ENCODE peak calls at places on chromosome 15, in ten cellular contexts. One of them, this sample, is unnamed.

GRCh38 chr15:100114100-100114499 is 227.7 kb downstream of the ADAMTS17 start:
- DNase-seq in SHP77: no peak
- DNase-seq in mucosa of gallbladder: peak; percentile 64
- DNase-seq in NCI-H774: no peak
- DNase-seq in activated gamma-delta T cell treated with Interleukin-2 at 50 U/mL for 16 hours: no peak
- DNase-seq in SW480: peak; percentile 93
- DNase-seq in pulmonary artery endothelial cell: peak; percentile 66
- DNase-seq in prostate gland: no peak
- DNase-seq in NCI-H748 treated with DMSO at 0.1 percent for 48 hours: no peak
- DNase-seq in Right ventricle myocardium inferior: peak; percentile 84
- DNase-seq in this sample: no peak

GRCh38 chr15:83166218-83166617 is 41.4 kb downstream of the HDGFL3 start:
- DNase-seq in SHP77: no peak
- DNase-seq in mucosa of gallbladder: no peak
- DNase-seq in NCI-H774: no peak
- DNase-seq in activated gamma-delta T cell treated with Interleukin-2 at 50 U/mL for 16 hours: no peak
- DNase-seq in SW480: no peak
- DNase-seq in pulmonary artery endothelial cell: no peak
- DNase-seq in prostate gland: no peak
- DNase-seq in NCI-H748 treated with DMSO at 0.1 percent for 48 hours: no peak
- DNase-seq in Right ventricle myocardium inferior: no peak
- DNase-seq in this sample: no peak

GRCh38 chr15:60548101-60548500 is 69.2 kb upstream of the ICE2 start:
- DNase-seq in SHP77: no peak
- DNase-seq in mucosa of gallbladder: no peak
- DNase-seq in NCI-H774: no peak
- DNase-seq in activated gamma-delta T cell treated with Interleukin-2 at 50 U/mL for 16 hours: no peak
- DNase-seq in SW480: no peak
- DNase-seq in pulmonary artery endothelial cell: no peak
- DNase-seq in prostate gland: no peak
- DNase-seq in NCI-H748 treated with DMSO at 0.1 percent for 48 hours: no peak
- DNase-seq in Right ventricle myocardium inferior: no peak
- DNase-seq in this sample: no peak

GRCh38 chr15:71182522-71182921 is 67.3 kb downstream of the THSD4 start:
- DNase-seq in SHP77: no peak
- DNase-seq in mucosa of gallbladder: no peak
- DNase-seq in NCI-H774: no peak
- DNase-seq in activated gamma-delta T cell treated with Interleukin-2 at 50 U/mL for 16 hours: no peak
- DNase-seq in SW480: no peak
- DNase-seq in pulmonary artery endothelial cell: no peak
- DNase-seq in prostate gland: no peak
- DNase-seq in NCI-H748 treated with DMSO at 0.1 percent for 48 hours: no peak
- DNase-seq in Right ventricle myocardium inferior: no peak
- DNase-seq in this sample: no peak

GRCh38 chr15:63599401-63600000 is 2.3 kb downstream of the FBXL22 start:
- DNase-seq in SHP77: peak; percentile 55
- DNase-seq in mucosa of gallbladder: peak; percentile 75
- DNase-seq in NCI-H774: no peak
- DNase-seq in activated gamma-delta T cell treated with Interleukin-2 at 50 U/mL for 16 hours: no peak
- DNase-seq in SW480: peak; percentile 63
- DNase-seq in pulmonary artery endothelial cell: peak; percentile 11
- DNase-seq in prostate gland: peak; percentile 72
- DNase-seq in NCI-H748 treated with DMSO at 0.1 percent for 48 hours: no peak
- DNase-seq in Right ventricle myocardium inferior: peak; percentile 79
- DNase-seq in this sample: peak; percentile 88

GRCh38 chr15:68795298-68795848 is 25.3 kb downstream of the ANP32A start:
- DNase-seq in SHP77: no peak
- DNase-seq in mucosa of gallbladder: peak; percentile 90
- DNase-seq in NCI-H774: no peak
- DNase-seq in activated gamma-delta T cell treated with Interleukin-2 at 50 U/mL for 16 hours: peak; percentile 55
- DNase-seq in SW480: no peak
- DNase-seq in pulmonary artery endothelial cell: peak; percentile 59
- DNase-seq in prostate gland: peak; percentile 98
- DNase-seq in NCI-H748 treated with DMSO at 0.1 percent for 48 hours: no peak
- DNase-seq in Right ventricle myocardium inferior: peak; percentile 97
- DNase-seq in this sample: peak; percentile 90

GRCh38 chr15:98856540-98856907 is 151.1 kb downstream of the PGPEP1L start:
- DNase-seq in SHP77: no peak
- DNase-seq in mucosa of gallbladder: no peak
- DNase-seq in NCI-H774: no peak
- DNase-seq in activated gamma-delta T cell treated with Interleukin-2 at 50 U/mL for 16 hours: no peak
- DNase-seq in SW480: no peak
- DNase-seq in pulmonary artery endothelial cell: no peak
- DNase-seq in prostate gland: no peak
- DNase-seq in NCI-H748 treated with DMSO at 0.1 percent for 48 hours: no peak
- DNase-seq in Right ventricle myocardium inferior: no peak
- DNase-seq in this sample: no peak

GRCh38 chr15:63791236-63791635 is 42.5 kb downstream of the HERC1 start:
- DNase-seq in SHP77: no peak
- DNase-seq in mucosa of gallbladder: no peak
- DNase-seq in NCI-H774: no peak
- DNase-seq in activated gamma-delta T cell treated with Interleukin-2 at 50 U/mL for 16 hours: no peak
- DNase-seq in SW480: no peak
- DNase-seq in pulmonary artery endothelial cell: no peak
- DNase-seq in prostate gland: no peak
- DNase-seq in NCI-H748 treated with DMSO at 0.1 percent for 48 hours: no peak
- DNase-seq in Right ventricle myocardium inferior: no peak
- DNase-seq in this sample: no peak

GRCh38 chr15:78402056-78402610 is 35.9 kb upstream of the IREB2 start:
- DNase-seq in SHP77: no peak
- DNase-seq in mucosa of gallbladder: no peak
- DNase-seq in NCI-H774: no peak
- DNase-seq in activated gamma-delta T cell treated with Interleukin-2 at 50 U/mL for 16 hours: no peak
- DNase-seq in SW480: no peak
- DNase-seq in pulmonary artery endothelial cell: no peak
- DNase-seq in prostate gland: no peak
- DNase-seq in NCI-H748 treated with DMSO at 0.1 percent for 48 hours: no peak
- DNase-seq in Right ventricle myocardium inferior: no peak
- DNase-seq in this sample: no peak

GRCh38 chr15:43505723-43506122 is 11.7 kb upstream of the MAP1A start:
- DNase-seq in SHP77: no peak
- DNase-seq in mucosa of gallbladder: no peak
- DNase-seq in NCI-H774: no peak
- DNase-seq in activated gamma-delta T cell treated with Interleukin-2 at 50 U/mL for 16 hours: no peak
- DNase-seq in SW480: no peak
- DNase-seq in pulmonary artery endothelial cell: no peak
- DNase-seq in prostate gland: no peak
- DNase-seq in NCI-H748 treated with DMSO at 0.1 percent for 48 hours: no peak
- DNase-seq in Right ventricle myocardium inferior: no peak
- DNase-seq in this sample: peak; percentile 23

GRCh38 chr15:61621865-61622264 is 392.8 kb upstream of the RORA start:
- DNase-seq in SHP77: no peak
- DNase-seq in mucosa of gallbladder: no peak
- DNase-seq in NCI-H774: no peak
- DNase-seq in activated gamma-delta T cell treated with Interleukin-2 at 50 U/mL for 16 hours: no peak
- DNase-seq in SW480: no peak
- DNase-seq in pulmonary artery endothelial cell: no peak
- DNase-seq in prostate gland: no peak
- DNase-seq in NCI-H748 treated with DMSO at 0.1 percent for 48 hours: no peak
- DNase-seq in Right ventricle myocardium inferior: no peak
- DNase-seq in this sample: no peak